ENCODE peak calls at places on chromosomes 4 and X, in eight cellular contexts. Q, A, J, X, Y, Z, O and H are unnamed samples.

GRCh38 chr4:130368668-130369067 is 1272.7 kb downstream of the C4orf33 start:
- DNase-seq in Q (no peak), Z (no peak), A (no peak), J (no peak), X (no peak), Y (no peak), O (no peak), H (no peak)

GRCh38 chrX:148228521-148228920 is 247.4 kb downstream of the FMR1NB start:
- DNase-seq in X (no peak), O (no peak), Z (no peak), Q (no peak), J (no peak), A (no peak), Y (no peak), H (no peak)

GRCh38 chrX:13090261-13091110 is 46.1 kb upstream of the FAM9C start:
- DNase-seq in Q (peak), X (no peak), A (no peak), O (no peak), Z (no peak), J (no peak), Y (no peak), H (no peak)

GRCh38 chrX:22118161-22118830 is 86.2 kb downstream of the PHEX start:
- DNase-seq in X (no peak), Z (no peak), Y (no peak), O (no peak), J (no peak), A (no peak), Q (no peak), H (no peak)

GRCh38 chr4:11397146-11397545 is 31.5 kb downstream of the HS3ST1 start:
- DNase-seq in Y (no peak), O (peak), Q (no peak), J (no peak), X (no peak), Z (no peak), A (no peak), H (no peak)

GRCh38 chr4:41257257-41257900 is 651 bp downstream of the UCHL1 start:
- DNase-seq in O (no peak), Z (no peak), Q (no peak), Y (no peak), A (peak), J (no peak), X (no peak), H (no peak)

GRCh38 chr4:19832388-19832787 is 419.3 kb upstream of the SLIT2 start:
- DNase-seq in Z (no peak), A (no peak), O (no peak), Q (no peak), X (no peak), J (no peak), Y (no peak), H (no peak)

GRCh38 chr4:81663368-81663767 is 191.7 kb upstream of the RASGEF1B start:
- DNase-seq in Z (no peak), Y (no peak), O (no peak), A (no peak), X (no peak), J (no peak), Q (no peak), H (no peak)

GRCh38 chr4:37540486-37540885 is 145.7 kb downstream of the RELL1 start:
- DNase-seq in Q (no peak), J (no peak), A (no peak), Y (no peak), Z (no peak), X (no peak), O (no peak), H (no peak)

GRCh38 chrX:143536176-143536575 is 18.9 kb upstream of the SPANXN3 start:
- DNase-seq in O (no peak), Q (no peak), Y (no peak), Z (no peak), A (no peak), X (no peak), J (no peak), H (no peak)

GRCh38 chr4:173242466-173243250 is 74.0 kb downstream of the GALNT7 start:
- DNase-seq in Q (no peak), Y (no peak), J (no peak), O (no peak), X (no peak), Z (no peak), A (no peak), H (no peak)

GRCh38 chr4:177778623-177779022 is 336.4 kb upstream of the AGA start:
- DNase-seq in Y (no peak), Q (no peak), X (no peak), O (no peak), J (no peak), A (no peak), Z (no peak), H (no peak)

GRCh38 chr4:111494971-111495370 is 650.3 kb upstream of the FAM241A start:
- DNase-seq in Z (no peak), Q (no peak), X (no peak), Y (no peak), A (no peak), O (no peak), J (no peak), H (no peak)

GRCh38 chr4:173319696-173320095 is 14.5 kb downstream of the HMGB2 start:
- DNase-seq in Y (no peak), J (no peak), O (no peak), A (no peak), Z (no peak), Q (no peak), X (no peak), H (no peak)

GRCh38 chrX:7996414-7996813 is 69.2 kb upstream of the PNPLA4 start:
- DNase-seq in O (no peak), A (peak), Q (peak), Y (no peak), Z (no peak), X (no peak), J (no peak), H (no peak)

GRCh38 chr4:140718240-140718639 is 37.9 kb downstream of the TBC1D9 start:
- DNase-seq in A (no peak), J (no peak), O (no peak), Z (no peak), Y (no peak), Q (no peak), X (no peak), H (no peak)

GRCh38 chrX:66163849-66164401 is at the start of gene HEPH:
- DNase-seq in Z (no peak), J (peak), Y (no peak), X (no peak), Q (peak), A (no peak), O (no peak), H (no peak)

GRCh38 chr4:164648151-164648848 is 105.6 kb upstream of the SMIM31 start:
- DNase-seq in J (no peak), Z (no peak), A (no peak), Y (no peak), O (peak), X (no peak), Q (no peak), H (no peak)

GRCh38 chrX:2177541-2177940 is 323.2 kb downstream of the DHRSX start:
- DNase-seq in Z (no peak), A (no peak), Q (no peak), X (no peak), Y (no peak), O (no peak), J (no peak), H (no peak)

GRCh38 chr4:10461091-10461849 is 4.0 kb upstream of the ZNF518B start:
- DNase-seq in J (peak), X (no peak), A (peak), Z (peak), Q (peak), O (no peak), Y (peak), H (no peak)

GRCh38 chrX:128975716-128976115 is 547.6 kb downstream of the SMARCA1 start:
- DNase-seq in Y (peak), Z (no peak), Q (peak), X (no peak), A (peak), J (no peak), O (no peak), H (no peak)

GRCh38 chrX:119549327-119550016 is 15.7 kb downstream of the STEEP1 start:
- DNase-seq in Y (no peak), Z (no peak), A (no peak), J (peak), O (no peak), Q (no peak), X (no peak), H (no peak)

GRCh38 chr4:160819791-160820190 is 1344.0 kb downstream of the FSTL5 start:
- DNase-seq in J (no peak), O (no peak), X (no peak), A (no peak), Q (no peak), Y (no peak), Z (no peak), H (no peak)

GRCh38 chr4:162847945-162848549 is 318.6 kb downstream of the NAF1 start:
- DNase-seq in Z (no peak), X (no peak), Q (no peak), J (no peak), Y (no peak), A (no peak), O (no peak), H (no peak)

GRCh38 chr4:98728871-98729270 is 70.5 kb upstream of the TSPAN5 start:
- DNase-seq in Y (no peak), J (no peak), O (no peak), A (no peak), X (no peak), Q (no peak), Z (no peak), H (no peak)

GRCh38 chrX:40012800-40013682 is 84.7 kb downstream of the BCOR start:
- DNase-seq in Z (peak), X (peak), Q (peak), J (no peak), A (peak), O (no peak), Y (peak), H (no peak)

GRCh38 chr4:174697896-174698295 is 131.2 kb downstream of the GLRA3 start:
- DNase-seq in O (no peak), Q (no peak), J (no peak), A (no peak), Y (no peak), X (no peak), Z (no peak), H (no peak)

GRCh38 chrX:121356139-121356849 is 308.9 kb downstream of the GLUD2 start:
- DNase-seq in A (no peak), X (no peak), Z (no peak), J (no peak), Y (no peak), Q (no peak), O (no peak), H (no peak)

GRCh38 chr4:113222006-113222405 is 172.6 kb downstream of the ANK2 start:
- DNase-seq in Y (no peak), X (no peak), Q (no peak), O (no peak), A (no peak), Z (no peak), J (no peak), H (no peak)

GRCh38 chr4:162683659-162684370 is 482.9 kb downstream of the NAF1 start:
- DNase-seq in X (no peak), Z (no peak), Q (no peak), A (no peak), O (no peak), Y (no peak), J (no peak), H (no peak)

GRCh38 chr4:123398803-123399637 is 2.4 kb downstream of the SPRY1 start:
- DNase-seq in X (peak), A (peak), J (no peak), Y (peak), Z (peak), O (peak), Q (no peak), H (no peak)

GRCh38 chrX:72306851-72307645 is 1.3 kb upstream of the CITED1 start:
- DNase-seq in Y (peak), O (peak), X (peak), Q (peak), A (peak), J (no peak), Z (peak), H (no peak)

GRCh38 chr4:48093949-48094550 is 40.0 kb downstream of the TXK start:
- DNase-seq in X (no peak), Z (no peak), A (no peak), Y (no peak), J (no peak), Q (no peak), O (no peak), H (no peak)

GRCh38 chrX:21975827-21976226 is 35.3 kb downstream of the SMS start:
- DNase-seq in Q (no peak), J (no peak), O (no peak), X (no peak), Z (no peak), A (no peak), Y (peak), H (no peak)

GRCh38 chrX:132490086-132490419 is 1.2 kb upstream of the MBNL3 start:
- DNase-seq in A (no peak), J (no peak), Y (no peak), X (no peak), Q (no peak), Z (no peak), O (no peak), H (no peak)

GRCh38 chr4:37567781-37568180 is 118.4 kb downstream of the RELL1 start:
- DNase-seq in Y (no peak), Q (no peak), X (no peak), O (no peak), A (no peak), J (no peak), Z (no peak), H (no peak)

GRCh38 chr4:41661447-41662076 is 87.0 kb downstream of the PHOX2B start:
- DNase-seq in J (no peak), X (peak), A (peak), Q (peak), O (peak), Y (peak), Z (peak), H (peak)

GRCh38 chr4:4504783-4505182 is 37.1 kb downstream of the STX18 start:
- DNase-seq in O (no peak), Y (no peak), A (no peak), X (no peak), J (no peak), Q (no peak), Z (no peak), H (no peak)

GRCh38 chr4:4509521-4509920 is 32.3 kb downstream of the STX18 start:
- DNase-seq in A (no peak), J (no peak), O (no peak), Y (no peak), Q (no peak), X (no peak), Z (no peak), H (no peak)

GRCh38 chr4:4507403-4507802 is 34.4 kb downstream of the STX18 start:
- DNase-seq in Q (no peak), Y (no peak), A (no peak), X (no peak), O (no peak), J (no peak), Z (no peak), H (no peak)

GRCh38 chr4:4507923-4508322 is 33.9 kb downstream of the STX18 start:
- DNase-seq in Q (peak), Y (no peak), O (peak), Z (no peak), X (no peak), A (no peak), J (no peak), H (no peak)

GRCh38 chr4:4506961-4507360 is 34.9 kb downstream of the STX18 start:
- DNase-seq in A (no peak), Q (no peak), X (no peak), Y (peak), J (no peak), Z (no peak), O (no peak), H (no peak)
- H3K27ac ChIP-seq in A (no peak), Q (no peak), X (no peak), Y (no peak), J (no peak), Z (no peak), O (no peak), H (no peak)

GRCh38 chr4:95386410-95386809 is 162.4 kb downstream of the UNC5C start:
- DNase-seq in O (no peak), Z (no peak), X (no peak), J (no peak), A (no peak), Q (no peak), Y (no peak), H (no peak)
- TF ChIP-seq POLR2AphosphoS5 in O (no peak), Z (no peak), X (no peak), J (no peak), A (no peak), Q (no peak), Y (no peak), H (no peak)

GRCh38 chr4:73911746-73912145 is 42.6 kb downstream of the CXCL1 start:
- DNase-seq in Y (no peak), X (no peak), Z (no peak), Q (no peak), J (no peak), A (no peak), O (no peak), H (no peak)
- H3K27ac ChIP-seq in Y (no peak), X (no peak), Z (no peak), Q (no peak), J (no peak), A (no peak), O (no peak), H (no peak)

GRCh38 chr4:8261851-8262535 is 7.6 kb upstream of the HTRA3 start:
- DNase-seq in O (no peak), Y (no peak), X (no peak), Z (no peak), A (no peak), J (no peak), Q (peak), H (no peak)
- TF ChIP-seq POLR2AphosphoS5 in O (no peak), Y (no peak), X (no peak), Z (no peak), A (no peak), J (no peak), Q (no peak), H (no peak)

DNA sequence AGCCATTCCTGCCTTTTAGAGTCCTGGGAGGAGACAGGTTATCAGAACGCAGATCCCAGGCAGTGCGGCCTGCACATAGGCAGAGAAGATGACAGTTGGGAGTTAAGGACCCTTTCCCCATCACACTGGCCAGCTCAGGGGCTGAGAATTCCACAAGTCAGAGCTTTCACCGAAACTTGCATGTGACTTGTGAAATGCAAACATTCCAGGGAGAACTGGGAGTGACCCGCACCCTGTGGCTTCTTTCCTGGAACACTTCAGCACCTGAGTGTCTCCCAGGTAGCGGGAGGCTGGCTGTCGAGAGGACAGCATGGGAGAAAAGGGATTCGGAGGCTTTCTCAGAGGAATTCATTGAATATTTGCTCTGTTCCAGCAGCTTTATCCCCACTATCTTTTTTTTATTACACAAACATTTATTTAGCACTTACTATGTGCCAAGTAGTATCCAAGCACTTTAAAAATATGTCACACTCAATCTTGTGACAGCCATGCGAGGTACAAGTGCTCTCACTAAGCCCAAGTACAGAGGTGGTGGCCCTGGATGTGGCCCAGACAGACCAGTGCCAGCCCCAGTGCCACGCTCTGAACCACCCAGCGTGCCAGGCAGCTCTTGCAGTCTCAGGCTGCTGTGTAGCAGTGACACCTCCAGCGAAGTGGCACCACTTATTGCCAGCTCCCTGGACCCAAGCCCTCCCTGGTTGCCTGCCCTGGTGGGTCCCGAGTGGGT is 100.5 kb downstream of the PHKA2 start:
- DNase-seq in A (peak), Z (peak), J (no peak), O (no peak), X (no peak), Y (no peak), Q (no peak), H (no peak)
- H3K27ac ChIP-seq in A (no peak), Z (peak), J (no peak), O (no peak), X (no peak), Y (peak), Q (no peak), H (no peak)

GRCh38 chr4:145935253-145936141 is 3.1 kb downstream of the ZNF827 start:
- DNase-seq in Z (peak), Y (no peak), A (peak), Q (no peak), X (no peak), J (peak), O (no peak), H (no peak)

GRCh38 chr4:145936142-145937020 is 2.2 kb downstream of the ZNF827 start:
- DNase-seq in Z (peak), A (peak), O (no peak), J (no peak), Q (peak), Y (peak), X (peak), H (no peak)

GRCh38 chr4:145938618-145939177 is at the start of gene ZNF827:
- DNase-seq in Y (peak), Z (peak), J (peak), A (peak), X (peak), Q (no peak), O (peak), H (no peak)

GRCh38 chr4:145937990-145938611 is 522 bp downstream of the ZNF827 start:
- DNase-seq in Y (peak), Q (no peak), O (no peak), X (no peak), A (no peak), J (no peak), Z (no peak), H (no peak)

DNA sequence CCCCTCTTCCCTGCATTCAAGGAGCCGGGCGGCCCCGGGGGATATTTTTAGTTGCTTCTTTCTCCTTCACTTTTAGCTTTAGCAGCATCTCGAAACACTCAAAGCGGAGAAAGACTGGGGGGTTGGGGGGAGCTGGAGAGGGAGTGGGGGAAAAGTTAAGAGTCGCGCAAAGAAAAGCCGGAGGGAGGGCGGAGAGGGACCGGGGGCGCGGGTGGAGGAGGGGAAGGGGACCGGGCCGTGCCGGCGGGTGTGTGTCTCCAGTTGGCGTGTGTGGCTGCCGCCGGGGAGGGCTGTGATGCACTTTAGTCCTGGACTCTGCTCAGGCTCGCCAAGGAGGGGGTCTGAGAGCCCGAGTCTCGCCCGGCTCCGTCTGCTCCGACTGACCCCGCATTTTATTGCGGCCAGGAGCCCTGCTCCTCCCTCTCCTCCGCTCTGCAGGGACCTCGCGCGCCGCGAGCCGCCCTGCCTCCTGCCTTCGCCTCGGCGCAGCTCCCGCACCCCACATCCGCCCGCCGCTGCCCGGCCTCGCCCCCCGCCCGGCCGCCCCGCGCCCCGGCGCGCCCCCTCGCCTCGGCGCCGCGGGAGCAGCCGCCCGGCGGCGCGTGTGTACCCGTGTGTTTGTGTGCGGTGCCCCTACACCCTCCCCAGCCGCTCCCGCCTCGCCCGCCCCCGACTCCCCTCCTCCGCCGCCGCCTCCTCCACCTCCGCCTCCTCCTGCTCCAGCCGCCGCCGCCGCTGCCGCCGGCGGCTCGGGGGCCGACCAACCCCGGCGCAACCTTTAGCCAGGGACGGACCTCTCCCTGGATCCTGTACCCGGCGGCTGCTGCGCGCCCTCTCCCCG is 1.4 kb downstream of the ZNF827 start:
- DNase-seq in Q (peak), Y (peak), Z (peak), O (no peak), A (peak), J (no peak), X (peak), H (no peak)
- TF ChIP-seq POLR2AphosphoS5 in Q (no peak), Y (no peak), Z (no peak), O (peak), A (no peak), J (no peak), X (no peak), H (peak)